ENCODE peak calls at places on chromosome 3, in eight cellular contexts. One of them, this sample, is unnamed.

GRCh38 chr3:21705769-21706168 is 45.2 kb downstream of the ZNF385D start:
- DNase-seq in NCI-H69: no peak
- DNase-seq in posterior vena cava: peak; percentile 86
- DNase-seq in transverse colon: no peak
- DNase-seq in dermis blood vessel endothelial cell: peak; percentile 36
- DNase-seq in endothelial cell: no peak
- DNase-seq in B cell: no peak
- DNase-seq in activated naive CD4-positive, alpha-beta T cell: no peak
- DNase-seq in this sample: no peak

GRCh38 chr3:127420355-127420655 is 132.5 kb upstream of the PRR20G start:
- DNase-seq in NCI-H69: no peak
- DNase-seq in dermis blood vessel endothelial cell: no peak
- DNase-seq in B cell: no peak
- DNase-seq in posterior vena cava: no peak
- DNase-seq in endothelial cell: no peak
- DNase-seq in transverse colon: no peak
- DNase-seq in activated naive CD4-positive, alpha-beta T cell: no peak
- DNase-seq in this sample: no peak

GRCh38 chr3:107797586-107797985 is 274.8 kb downstream of the BBX start:
- DNase-seq in B cell: no peak
- DNase-seq in endothelial cell: no peak
- DNase-seq in posterior vena cava: no peak
- DNase-seq in dermis blood vessel endothelial cell: no peak
- DNase-seq in transverse colon: no peak
- DNase-seq in NCI-H69: no peak
- DNase-seq in activated naive CD4-positive, alpha-beta T cell: no peak
- DNase-seq in this sample: no peak

GRCh38 chr3:155441026-155441425 is 147.5 kb upstream of the STRIT1 start:
- DNase-seq in transverse colon: no peak
- DNase-seq in B cell: no peak
- DNase-seq in dermis blood vessel endothelial cell: no peak
- DNase-seq in NCI-H69: no peak
- DNase-seq in posterior vena cava: no peak
- DNase-seq in endothelial cell: no peak
- DNase-seq in activated naive CD4-positive, alpha-beta T cell: no peak
- DNase-seq in this sample: no peak

GRCh38 chr3:156803949-156804741 is 22.0 kb upstream of the LEKR1 start:
- DNase-seq in endothelial cell: no peak
- DNase-seq in dermis blood vessel endothelial cell: no peak
- DNase-seq in activated naive CD4-positive, alpha-beta T cell: no peak
- DNase-seq in NCI-H69: no peak
- DNase-seq in transverse colon: no peak
- DNase-seq in posterior vena cava: no peak
- DNase-seq in B cell: no peak
- DNase-seq in this sample: no peak

GRCh38 chr3:161977063-161977462 is 480.5 kb downstream of the OTOL1 start:
- DNase-seq in posterior vena cava: no peak
- DNase-seq in transverse colon: no peak
- DNase-seq in B cell: no peak
- DNase-seq in dermis blood vessel endothelial cell: no peak
- DNase-seq in NCI-H69: no peak
- DNase-seq in endothelial cell: no peak
- DNase-seq in activated naive CD4-positive, alpha-beta T cell: no peak
- DNase-seq in this sample: no peak

GRCh38 chr3:69541059-69541471 is 155.2 kb upstream of the FRMD4B start:
- DNase-seq in B cell: no peak
- DNase-seq in transverse colon: no peak
- DNase-seq in NCI-H69: no peak
- DNase-seq in dermis blood vessel endothelial cell: no peak
- DNase-seq in endothelial cell: peak; percentile 18
- DNase-seq in activated naive CD4-positive, alpha-beta T cell: no peak
- DNase-seq in posterior vena cava: no peak
- DNase-seq in this sample: no peak

GRCh38 chr3:38782148-38782547 is 33.9 kb downstream of the SCN10A start:
- DNase-seq in endothelial cell: no peak
- DNase-seq in posterior vena cava: no peak
- DNase-seq in NCI-H69: no peak
- DNase-seq in dermis blood vessel endothelial cell: peak; percentile 38
- DNase-seq in transverse colon: no peak
- DNase-seq in B cell: no peak
- DNase-seq in activated naive CD4-positive, alpha-beta T cell: no peak
- DNase-seq in this sample: no peak

GRCh38 chr3:16182612-16183011 is 8.1 kb downstream of the GALNT15 start:
- DNase-seq in dermis blood vessel endothelial cell: no peak
- DNase-seq in posterior vena cava: no peak
- DNase-seq in B cell: no peak
- DNase-seq in activated naive CD4-positive, alpha-beta T cell: no peak
- DNase-seq in endothelial cell: no peak
- DNase-seq in NCI-H69: no peak
- DNase-seq in transverse colon: no peak
- DNase-seq in this sample: no peak

GRCh38 chr3:126126292-126126691 is 42.4 kb upstream of the SLC41A3 start:
- DNase-seq in transverse colon: no peak
- DNase-seq in NCI-H69: no peak
- DNase-seq in dermis blood vessel endothelial cell: no peak
- DNase-seq in endothelial cell: no peak
- DNase-seq in posterior vena cava: peak; percentile 45
- DNase-seq in B cell: no peak
- DNase-seq in activated naive CD4-positive, alpha-beta T cell: no peak
- DNase-seq in this sample: no peak

GRCh38 chr3:193190387-193190786 is 50.6 kb upstream of the PLAAT1 start:
- DNase-seq in NCI-H69: peak; percentile 63
- DNase-seq in dermis blood vessel endothelial cell: peak; percentile 57
- DNase-seq in activated naive CD4-positive, alpha-beta T cell: no peak
- DNase-seq in endothelial cell: peak; percentile 51
- DNase-seq in posterior vena cava: no peak
- DNase-seq in transverse colon: no peak
- DNase-seq in B cell: peak; percentile 2
- DNase-seq in this sample: no peak

GRCh38 chr3:187811580-187812250 is 66.4 kb upstream of the BCL6 start:
- DNase-seq in endothelial cell: no peak
- DNase-seq in B cell: no peak
- DNase-seq in posterior vena cava: no peak
- DNase-seq in transverse colon: no peak
- DNase-seq in NCI-H69: no peak
- DNase-seq in activated naive CD4-positive, alpha-beta T cell: no peak
- DNase-seq in dermis blood vessel endothelial cell: no peak
- DNase-seq in this sample: no peak

GRCh38 chr3:115685097-115685496 is 61.8 kb downstream of the GAP43 start:
- DNase-seq in NCI-H69: no peak
- DNase-seq in activated naive CD4-positive, alpha-beta T cell: no peak
- DNase-seq in posterior vena cava: no peak
- DNase-seq in transverse colon: no peak
- DNase-seq in B cell: no peak
- DNase-seq in dermis blood vessel endothelial cell: no peak
- DNase-seq in endothelial cell: no peak
- DNase-seq in this sample: no peak

GRCh38 chr3:69890094-69890493 is 109.4 kb upstream of the SAMMSON start:
- DNase-seq in NCI-H69: no peak
- DNase-seq in endothelial cell: no peak
- DNase-seq in posterior vena cava: no peak
- DNase-seq in activated naive CD4-positive, alpha-beta T cell: no peak
- DNase-seq in dermis blood vessel endothelial cell: peak; percentile 28
- DNase-seq in transverse colon: no peak
- DNase-seq in B cell: no peak
- DNase-seq in this sample: no peak

GRCh38 chr3:86895202-86895601 is 95.7 kb downstream of the VGLL3 start:
- DNase-seq in B cell: no peak
- DNase-seq in dermis blood vessel endothelial cell: no peak
- DNase-seq in posterior vena cava: no peak
- DNase-seq in NCI-H69: no peak
- DNase-seq in activated naive CD4-positive, alpha-beta T cell: no peak
- DNase-seq in endothelial cell: no peak
- DNase-seq in transverse colon: no peak
- DNase-seq in this sample: no peak

GRCh38 chr3:81045976-81046375 is 715.5 kb downstream of the GBE1 start:
- DNase-seq in NCI-H69: no peak
- DNase-seq in B cell: no peak
- DNase-seq in transverse colon: no peak
- DNase-seq in endothelial cell: no peak
- DNase-seq in dermis blood vessel endothelial cell: no peak
- DNase-seq in posterior vena cava: no peak
- DNase-seq in activated naive CD4-positive, alpha-beta T cell: no peak
- DNase-seq in this sample: no peak

GRCh38 chr3:70049761-70050160 is 50.2 kb downstream of the SAMMSON start:
- DNase-seq in NCI-H69: no peak
- DNase-seq in endothelial cell: no peak
- DNase-seq in transverse colon: no peak
- DNase-seq in dermis blood vessel endothelial cell: peak; percentile 4
- DNase-seq in posterior vena cava: no peak
- DNase-seq in B cell: no peak
- DNase-seq in activated naive CD4-positive, alpha-beta T cell: no peak
- DNase-seq in this sample: no peak

GRCh38 chr3:170007031-170007663 is 30.6 kb upstream of the GPR160 start:
- DNase-seq in posterior vena cava: no peak
- DNase-seq in endothelial cell: no peak
- DNase-seq in B cell: peak; percentile 50
- DNase-seq in dermis blood vessel endothelial cell: peak; percentile 17
- DNase-seq in activated naive CD4-positive, alpha-beta T cell: no peak
- DNase-seq in NCI-H69: no peak
- DNase-seq in transverse colon: no peak
- DNase-seq in this sample: no peak

GRCh38 chr3:187193181-187193580 is 4.1 kb upstream of the RTP1 start:
- DNase-seq in transverse colon: no peak
- DNase-seq in B cell: no peak
- DNase-seq in activated naive CD4-positive, alpha-beta T cell: no peak
- DNase-seq in NCI-H69: no peak
- DNase-seq in posterior vena cava: no peak
- DNase-seq in endothelial cell: no peak
- DNase-seq in dermis blood vessel endothelial cell: no peak
- DNase-seq in this sample: no peak

GRCh38 chr3:178513539-178514410 is 22.5 kb upstream of the KCNMB2 start:
- DNase-seq in NCI-H69: peak; percentile 79
- DNase-seq in dermis blood vessel endothelial cell: no peak
- DNase-seq in posterior vena cava: no peak
- DNase-seq in activated naive CD4-positive, alpha-beta T cell: no peak
- DNase-seq in transverse colon: no peak
- DNase-seq in endothelial cell: no peak
- DNase-seq in B cell: no peak
- DNase-seq in this sample: no peak

GRCh38 chr3:124935264-124935663 is 713 bp upstream of the MUC13 start:
- DNase-seq in activated naive CD4-positive, alpha-beta T cell: no peak
- DNase-seq in transverse colon: no peak
- DNase-seq in posterior vena cava: no peak
- DNase-seq in endothelial cell: no peak
- DNase-seq in dermis blood vessel endothelial cell: no peak
- DNase-seq in B cell: no peak
- DNase-seq in NCI-H69: no peak
- DNase-seq in this sample: no peak

GRCh38 chr3:33749546-33750215 is 31.6 kb upstream of the CLASP2 start:
- DNase-seq in posterior vena cava: no peak
- DNase-seq in activated naive CD4-positive, alpha-beta T cell: no peak
- DNase-seq in transverse colon: no peak
- DNase-seq in endothelial cell: no peak
- DNase-seq in NCI-H69: no peak
- DNase-seq in dermis blood vessel endothelial cell: no peak
- DNase-seq in B cell: no peak
- DNase-seq in this sample: no peak

GRCh38 chr3:181279239-181279565 is 289.7 kb upstream of the DNAJC19 start:
- DNase-seq in dermis blood vessel endothelial cell: no peak
- DNase-seq in activated naive CD4-positive, alpha-beta T cell: no peak
- DNase-seq in endothelial cell: no peak
- DNase-seq in transverse colon: no peak
- DNase-seq in posterior vena cava: no peak
- DNase-seq in B cell: no peak
- DNase-seq in NCI-H69: peak; percentile 36
- DNase-seq in this sample: no peak

GRCh38 chr3:192336286-192336685 is 391.1 kb downstream of the FGF12 start:
- DNase-seq in endothelial cell: no peak
- DNase-seq in NCI-H69: no peak
- DNase-seq in B cell: no peak
- DNase-seq in transverse colon: no peak
- DNase-seq in dermis blood vessel endothelial cell: no peak
- DNase-seq in posterior vena cava: no peak
- DNase-seq in activated naive CD4-positive, alpha-beta T cell: no peak
- DNase-seq in this sample: no peak

GRCh38 chr3:25573386-25574171 is 91.1 kb downstream of the TOP2B start:
- DNase-seq in B cell: no peak
- DNase-seq in NCI-H69: no peak
- DNase-seq in posterior vena cava: no peak
- DNase-seq in endothelial cell: no peak
- DNase-seq in activated naive CD4-positive, alpha-beta T cell: no peak
- DNase-seq in dermis blood vessel endothelial cell: no peak
- DNase-seq in transverse colon: no peak
- DNase-seq in this sample: no peak

GRCh38 chr3:14418670-14419250 is 16.4 kb downstream of the SLC6A6 start:
- DNase-seq in posterior vena cava: no peak
- DNase-seq in B cell: no peak
- DNase-seq in dermis blood vessel endothelial cell: no peak
- DNase-seq in NCI-H69: peak; percentile 42
- DNase-seq in activated naive CD4-positive, alpha-beta T cell: no peak
- DNase-seq in endothelial cell: no peak
- DNase-seq in transverse colon: peak; percentile 46
- DNase-seq in this sample: no peak

GRCh38 chr3:64489361-64490044 is 198.3 kb downstream of the ADAMTS9 start:
- DNase-seq in endothelial cell: peak; percentile 64
- DNase-seq in activated naive CD4-positive, alpha-beta T cell: no peak
- DNase-seq in B cell: no peak
- DNase-seq in transverse colon: peak; percentile 54
- DNase-seq in posterior vena cava: no peak
- DNase-seq in NCI-H69: peak; percentile 91
- DNase-seq in dermis blood vessel endothelial cell: no peak
- DNase-seq in this sample: no peak

GRCh38 chr3:193464889-193465288 is 86.3 kb upstream of the ATP13A5 start:
- DNase-seq in activated naive CD4-positive, alpha-beta T cell: no peak
- DNase-seq in B cell: no peak
- DNase-seq in NCI-H69: no peak
- DNase-seq in dermis blood vessel endothelial cell: no peak
- DNase-seq in endothelial cell: no peak
- DNase-seq in posterior vena cava: no peak
- DNase-seq in transverse colon: no peak
- DNase-seq in this sample: no peak

GRCh38 chr3:124424396-124424795 is 305.9 kb upstream of the UMPS start:
- DNase-seq in endothelial cell: no peak
- DNase-seq in dermis blood vessel endothelial cell: no peak
- DNase-seq in B cell: no peak
- DNase-seq in activated naive CD4-positive, alpha-beta T cell: no peak
- DNase-seq in transverse colon: no peak
- DNase-seq in NCI-H69: no peak
- DNase-seq in posterior vena cava: no peak
- DNase-seq in this sample: no peak

GRCh38 chr3:53092216-53092615 is 38.0 kb downstream of the RFT1 start:
- DNase-seq in posterior vena cava: no peak
- DNase-seq in activated naive CD4-positive, alpha-beta T cell: no peak
- DNase-seq in transverse colon: no peak
- DNase-seq in B cell: no peak
- DNase-seq in dermis blood vessel endothelial cell: no peak
- DNase-seq in NCI-H69: no peak
- DNase-seq in endothelial cell: no peak
- DNase-seq in this sample: no peak

GRCh38 chr3:194985031-194985578 is 285.9 kb downstream of the XXYLT1 start:
- DNase-seq in NCI-H69: peak; percentile 33
- DNase-seq in B cell: no peak
- DNase-seq in activated naive CD4-positive, alpha-beta T cell: no peak
- DNase-seq in dermis blood vessel endothelial cell: peak; percentile 17
- DNase-seq in endothelial cell: peak; percentile 47
- DNase-seq in transverse colon: peak; percentile 79
- DNase-seq in posterior vena cava: peak; percentile 93
- DNase-seq in this sample: no peak

GRCh38 chr3:169759256-169759655 is 5.6 kb downstream of the TERC start:
- DNase-seq in B cell: no peak
- DNase-seq in dermis blood vessel endothelial cell: peak; percentile 65
- DNase-seq in NCI-H69: no peak
- DNase-seq in activated naive CD4-positive, alpha-beta T cell: no peak
- DNase-seq in posterior vena cava: no peak
- DNase-seq in transverse colon: no peak
- DNase-seq in endothelial cell: no peak
- DNase-seq in this sample: no peak

GRCh38 chr3:165837058-165837525 is at the start of gene BCHE:
- DNase-seq in endothelial cell: peak; percentile 22
- DNase-seq in dermis blood vessel endothelial cell: peak; percentile 1
- DNase-seq in posterior vena cava: peak; percentile 79
- DNase-seq in NCI-H69: peak; percentile 90
- DNase-seq in transverse colon: no peak
- DNase-seq in activated naive CD4-positive, alpha-beta T cell: no peak
- DNase-seq in B cell: no peak
- DNase-seq in this sample: no peak

GRCh38 chr3:43076857-43077256 is 29.0 kb downstream of the POMGNT2 start:
- DNase-seq in posterior vena cava: no peak
- DNase-seq in activated naive CD4-positive, alpha-beta T cell: no peak
- DNase-seq in endothelial cell: no peak
- DNase-seq in dermis blood vessel endothelial cell: no peak
- DNase-seq in B cell: no peak
- DNase-seq in transverse colon: no peak
- DNase-seq in NCI-H69: no peak
- DNase-seq in this sample: no peak

This sample was measured in stimulated activated CD8-positive, alpha-beta memory T cell treated with anti-CD3 and anti-CD28 coated beads, Interleukin-15, amount 100 ng/mL, for 1 hour.